ENCODE peak calls at places on chromosome 9, in seven cellular contexts. K is stimulated activated CD4-positive, alpha-beta T cell treated with anti-CD3 and anti-CD28 coated beads, Interleukin-1b, Interleukin-23, amount 100 ng/mL, for 1 hour; P is Right ventricle myocardium superior; V is germinal center; L is HCEC 1CT; U is T-helper 1 cell; N is neural crest cell. M is an unnamed sample.

GRCh38 chr9:33443047-33443446 is 4.3 kb downstream of the AQP3 start:
- DNase-seq in K (no peak), P (no peak), V (no peak), L (no peak), U (no peak), N (no peak), M (no peak)

GRCh38 chr9:35906923-35907699 is 1.1 kb downstream of the HRCT1 start:
- DNase-seq in K (no peak), P (peak), V (no peak), L (peak), U (no peak), N (no peak), M (no peak)

GRCh38 chr9:78210841-78211301 is 25.0 kb upstream of the CEP78 start:
- DNase-seq in K (no peak), P (no peak), V (no peak), L (no peak), U (no peak), N (no peak), M (no peak)

GRCh38 chr9:98231770-98232478 is 23.5 kb downstream of the TBC1D2 start:
- DNase-seq in K (no peak), P (no peak), V (no peak), L (peak), U (no peak), N (no peak), M (no peak)

GRCh38 chr9:4489562-4489918 is 728 bp upstream of the SLC1A1 start:
- DNase-seq in K (no peak), P (no peak), V (no peak), L (no peak), U (no peak), N (no peak), M (no peak)

GRCh38 chr9:123267481-123268239 is 726 bp downstream of the STRBP start:
- DNase-seq in K (no peak), P (no peak), V (peak), L (no peak), U (peak), N (no peak), M (no peak)

GRCh38 chr9:127264462-127265040 is at the start of gene GARNL3:
- DNase-seq in K (no peak), P (no peak), V (no peak), L (no peak), U (no peak), N (no peak), M (no peak)

GRCh38 chr9:22413884-22414283 is 32.7 kb upstream of the DMRTA1 start:
- DNase-seq in K (no peak), P (no peak), V (no peak), L (peak), U (no peak), N (no peak), M (no peak)

GRCh38 chr9:110996436-110997224 is 41.6 kb downstream of the LPAR1 start:
- DNase-seq in K (no peak), P (no peak), V (no peak), L (peak), U (no peak), N (no peak), M (no peak)

GRCh38 chr9:114392749-114393112 is 4.9 kb upstream of the AKNA start:
- DNase-seq in K (no peak), P (no peak), V (no peak), L (no peak), U (no peak), N (no peak), M (no peak)

GRCh38 chr9:134689320-134690181 is 47.9 kb downstream of the COL5A1 start:
- DNase-seq in K (no peak), P (peak), V (peak), L (peak), U (no peak), N (peak), M (no peak)

GRCh38 chr9:88773627-88774244 is 217.5 kb upstream of the S1PR3 start:
- DNase-seq in K (no peak), P (no peak), V (no peak), L (peak), U (no peak), N (no peak), M (no peak)

GRCh38 chr9:123742009-123742767 is 187.7 kb downstream of the DENND1A start:
- DNase-seq in K (no peak), P (peak), V (no peak), L (peak), U (no peak), N (peak), M (no peak)

GRCh38 chr9:126504086-126504976 is 109.4 kb upstream of the LMX1B start:
- DNase-seq in K (no peak), P (no peak), V (no peak), L (no peak), U (no peak), N (no peak), M (no peak)

GRCh38 chr9:105415344-105415980 is 32.4 kb upstream of the FSD1L start:
- DNase-seq in K (peak), P (no peak), V (peak), L (peak), U (peak), N (peak), M (no peak)

GRCh38 chr9:84667571-84668203 is 1.8 kb upstream of the NTRK2 start:
- DNase-seq in K (no peak), P (peak), V (peak), L (no peak), U (no peak), N (peak), M (no peak)

GRCh38 chr9:38082456-38083287 is 13.6 kb upstream of the SHB start:
- DNase-seq in K (no peak), P (no peak), V (no peak), L (no peak), U (no peak), N (no peak), M (no peak)

GRCh38 chr9:28925184-28925583 is 1351.9 kb upstream of the C9orf72 start:
- DNase-seq in K (no peak), P (no peak), V (no peak), L (no peak), U (no peak), N (no peak), M (no peak)

GRCh38 chr9:89675403-89675771 is 70.6 kb downstream of the GADD45G start:
- DNase-seq in K (no peak), P (peak), V (no peak), L (no peak), U (no peak), N (peak), M (no peak)

GRCh38 chr9:127305450-127306226 is 41.1 kb downstream of the GARNL3 start:
- DNase-seq in K (no peak), P (no peak), V (no peak), L (no peak), U (no peak), N (no peak), M (no peak)

GRCh38 chr9:134330590-134330989 is 4.3 kb downstream of the RXRA start:
- DNase-seq in K (no peak), P (peak), V (no peak), L (no peak), U (no peak), N (no peak), M (no peak)

GRCh38 chr9:27784999-27785713 is 211.9 kb upstream of the C9orf72 start:
- DNase-seq in K (no peak), P (no peak), V (no peak), L (no peak), U (no peak), N (no peak), M (no peak)

GRCh38 chr9:134396825-134397224 is 70.6 kb downstream of the RXRA start:
- DNase-seq in K (no peak), P (no peak), V (peak), L (no peak), U (peak), N (no peak), M (no peak)

GRCh38 chr9:23941051-23941450 is 115.0 kb upstream of the ELAVL2 start:
- DNase-seq in K (no peak), P (no peak), V (no peak), L (no peak), U (no peak), N (no peak), M (no peak)

GRCh38 chr9:116737137-116737546 is 50.0 kb downstream of the TRIM32 start:
- DNase-seq in K (peak), P (peak), V (peak), L (peak), U (peak), N (peak), M (peak)

GRCh38 chr9:87872079-87872624 is 10.5 kb upstream of the SPATA31E1 start:
- DNase-seq in K (no peak), P (no peak), V (no peak), L (no peak), U (no peak), N (no peak), M (no peak)

GRCh38 chr9:81632599-81632998 is 56.7 kb downstream of the TLE1 start:
- DNase-seq in K (no peak), P (no peak), V (no peak), L (peak), U (no peak), N (no peak), M (no peak)

GRCh38 chr9:97802276-97802675 is 50.8 kb upstream of the FOXE1 start:
- DNase-seq in K (no peak), P (no peak), V (no peak), L (peak), U (no peak), N (no peak), M (no peak)

GRCh38 chr9:93501406-93501805 is 48.0 kb upstream of the FAM120AOS start:
- DNase-seq in K (no peak), P (no peak), V (peak), L (peak), U (no peak), N (no peak), M (no peak)

GRCh38 chr9:93261735-93262523 is 78.0 kb downstream of the WNK2 start:
- DNase-seq in K (no peak), P (no peak), V (no peak), L (no peak), U (no peak), N (no peak), M (no peak)

GRCh38 chr9:33379666-33380389 is 22.5 kb downstream of the AQP7 start:
- DNase-seq in K (no peak), P (no peak), V (no peak), L (no peak), U (no peak), N (no peak), M (no peak)

GRCh38 chr9:13841801-13842462 is 472.0 kb downstream of the NFIB start:
- DNase-seq in K (no peak), P (peak), V (no peak), L (no peak), U (no peak), N (no peak), M (peak)

GRCh38 chr9:71331603-71332002 is 210.2 kb upstream of the TRPM3 start:
- DNase-seq in K (no peak), P (no peak), V (no peak), L (no peak), U (no peak), N (no peak), M (no peak)

GRCh38 chr9:114250235-114250568 is 72.7 kb upstream of the ORM1 start:
- DNase-seq in K (no peak), P (peak), V (no peak), L (no peak), U (no peak), N (no peak), M (no peak)

GRCh38 chr9:104987743-104988142 is 59.8 kb upstream of the ABCA1 start:
- DNase-seq in K (no peak), P (no peak), V (no peak), L (no peak), U (no peak), N (no peak), M (no peak)

GRCh38 chr9:132008871-132009812 is 70.5 kb downstream of the MED27 start:
- DNase-seq in K (no peak), P (no peak), V (no peak), L (peak), U (no peak), N (no peak), M (no peak)

M was measured in NCI-H1048.